ENCODE peak calls at places on chromosomes 6 and 20, in ten cellular contexts. K is stimulated activated CD8-positive, alpha-beta memory T cell treated with anti-CD3 and anti-CD28 coated beads, Interleukin-15, amount 100 ng/mL, for 24 hours; R is AG08396; Q is stimulated activated CD4-positive, alpha-beta T cell treated with anti-CD3 and anti-CD28 coated beads, Interleukin-12 subunit alpha, Interleukin-12 subunit beta, amount 100 ng/mL, for 48 hours; X is GM23248; P is AG08395; S is endodermal cell; N is uterus; I is GF-D8; J is T-helper 2 cell treated with Interferon-gamma antibody and Interleukin-4, amounts not matched to agents 5 μg/mL and 100 μg/mL, for 36 hours. O is an unnamed sample.

GRCh38 chr6:107435798-107436197 is 23.6 kb downstream of the PDSS2 start:
- DNase-seq in X (peak), S (no peak), P (no peak), N (no peak), I (no peak), Q (no peak), K (no peak), J (no peak), R (no peak), O (no peak)

GRCh38 chr6:3518356-3518841 is 61.5 kb upstream of the SLC22A23 start:
- DNase-seq in X (peak), P (peak), R (peak), J (no peak), N (peak), S (no peak), Q (no peak), K (no peak), I (no peak), O (no peak)

GRCh38 chr20:51185861-51186260 is 163.0 kb upstream of the KCNG1 start:
- DNase-seq in R (no peak), J (no peak), X (no peak), K (no peak), Q (no peak), I (no peak), N (no peak), S (no peak), P (no peak), O (no peak)

GRCh38 chr6:128239898-128240509 is 280.4 kb downstream of the PTPRK start:
- DNase-seq in K (no peak), X (no peak), J (no peak), I (no peak), P (no peak), R (no peak), Q (no peak), N (no peak), S (no peak), O (no peak)

GRCh38 chr20:31837896-31838397 is 7.5 kb downstream of the FOXS1 start:
- DNase-seq in P (peak), Q (no peak), I (no peak), X (peak), S (no peak), N (no peak), R (no peak), K (no peak), J (no peak), O (no peak)

GRCh38 chr20:25269833-25270170 is 21.9 kb downstream of the PYGB start:
- DNase-seq in X (no peak), R (no peak), P (no peak), K (no peak), Q (no peak), S (no peak), N (peak), I (no peak), J (no peak), O (no peak)

GRCh38 chr20:24027229-24027628 is 38.6 kb upstream of the GGTLC1 start:
- DNase-seq in P (no peak), Q (peak), S (no peak), R (no peak), X (peak), N (peak), K (peak), J (peak), I (peak), O (peak)

GRCh38 chr20:1528811-1529210 is 28.7 kb downstream of the SIRPD start:
- DNase-seq in R (no peak), Q (no peak), P (no peak), X (peak), K (no peak), N (no peak), S (no peak), J (no peak), I (no peak), O (no peak)

GRCh38 chr20:35004051-35004725 is 48.5 kb downstream of the MYH7B start:
- DNase-seq in I (no peak), R (no peak), Q (no peak), S (peak), P (no peak), K (no peak), J (no peak), X (no peak), N (peak), O (no peak)

GRCh38 chr6:87396595-87397392 is 11.0 kb upstream of the CFAP206 start:
- DNase-seq in Q (no peak), K (no peak), P (no peak), N (no peak), I (peak), R (no peak), X (no peak), S (no peak), J (no peak), O (no peak)

GRCh38 chr6:43509984-43510826 is at the start of gene LRRC73:
- DNase-seq in I (no peak), P (peak), Q (peak), S (peak), J (peak), X (peak), N (peak), K (peak), R (peak), O (peak)

GRCh38 chr20:9927224-9927623 is 88.3 kb upstream of the PAK5 start:
- DNase-seq in R (no peak), S (no peak), P (no peak), X (peak), I (no peak), Q (no peak), J (no peak), N (no peak), K (no peak), O (no peak)

GRCh38 chr6:159107451-159108260 is 61.5 kb upstream of the FNDC1 start:
- DNase-seq in N (no peak), J (no peak), K (no peak), S (peak), I (peak), P (no peak), R (no peak), Q (no peak), X (no peak), O (no peak)

GRCh38 chr6:9002833-9003232 is 567.5 kb upstream of the SLC35B3 start:
- DNase-seq in I (no peak), R (no peak), S (no peak), N (no peak), K (no peak), J (no peak), Q (no peak), X (no peak), P (no peak), O (no peak)

GRCh38 chr20:16241911-16242310 is 331.3 kb downstream of the KIF16B start:
- DNase-seq in J (no peak), Q (no peak), X (no peak), I (no peak), P (no peak), K (no peak), N (no peak), R (no peak), S (peak), O (no peak)

GRCh38 chr6:35663001-35663400 is 25.7 kb downstream of the FKBP5 start:
- DNase-seq in I (no peak), P (no peak), R (no peak), X (peak), N (no peak), J (no peak), S (peak), Q (no peak), K (no peak), O (no peak)

GRCh38 chr6:159451051-159451450 is 242.0 kb downstream of the SOD2 start:
- DNase-seq in R (peak), K (no peak), P (peak), S (no peak), I (no peak), X (peak), N (no peak), J (no peak), Q (no peak), O (no peak)